ENCODE peak calls at places on chromosomes 7 and 10, in six cellular contexts. Y is IMR-90, F is lower lobe of right lung, K is astrocyte, P is kidney epithelial cell, S is uterus. L is an unnamed sample.

GRCh38 chr7:105782391-105783063 is 93.9 kb downstream of the ATXN7L1 start:
- DNase-seq in Y (peak; percentile 94), F (no peak), K (peak; percentile 89), P (peak; percentile 29), S (no peak), L (no peak)

GRCh38 chr10:124708922-124709520 is 35.2 kb downstream of the FAM53B start:
- DNase-seq in Y (no peak), F (no peak), K (no peak), P (no peak), S (no peak), L (no peak)

GRCh38 chr10:97640868-97641811 is 669 bp downstream of the PI4K2A start:
- DNase-seq in Y (peak; percentile 77), F (peak; percentile 67), K (peak; percentile 22), P (no peak), S (peak; percentile 21), L (peak; percentile 31)

GRCh38 chr7:28685660-28686417 is 272.3 kb downstream of the TRIL start:
- DNase-seq in Y (peak; percentile 99), F (peak; percentile 83), K (peak; percentile 98), P (peak; percentile 96), S (peak; percentile 99), L (peak; percentile 87)

GRCh38 chr10:14415676-14416307 is 85.1 kb upstream of the FRMD4A start:
- DNase-seq in Y (no peak), F (no peak), K (peak; percentile 50), P (no peak), S (no peak), L (no peak)

GRCh38 chr7:44486693-44487092 is 3.8 kb downstream of the NUDCD3 start:
- DNase-seq in Y (peak; percentile 49), F (no peak), K (peak; percentile 28), P (no peak), S (no peak), L (no peak)

GRCh38 chr10:1544929-1545328 is 192.4 kb downstream of the ADARB2 start:
- DNase-seq in Y (no peak), F (no peak), K (no peak), P (no peak), S (no peak), L (no peak)

GRCh38 chr10:130898381-130898780 is 413.1 kb downstream of the TCERG1L start:
- DNase-seq in Y (no peak), F (no peak), K (no peak), P (no peak), S (no peak), L (no peak)

GRCh38 chr10:17075975-17076374 is 53.6 kb downstream of the CUBN start:
- DNase-seq in Y (no peak), F (no peak), K (no peak), P (no peak), S (no peak), L (no peak)

GRCh38 chr7:43868681-43869017 is 668 bp downstream of the MRPS24 start:
- DNase-seq in Y (no peak), F (no peak), K (no peak), P (no peak), S (no peak), L (no peak)

GRCh38 chr7:42155836-42156540 is 81.0 kb downstream of the GLI3 start:
- DNase-seq in Y (peak; percentile 31), F (no peak), K (peak; percentile 33), P (no peak), S (no peak), L (no peak)

GRCh38 chr7:159205833-159206232 is 61.2 kb upstream of the VIPR2 start:
- DNase-seq in Y (no peak), F (no peak), K (no peak), P (no peak), S (no peak), L (no peak)

GRCh38 chr7:2508327-2509231 is 11.0 kb upstream of the LFNG start:
- DNase-seq in Y (peak; percentile 32), F (peak; percentile 86), K (no peak), P (no peak), S (no peak), L (peak; percentile 71)

GRCh38 chr10:104273291-104273690 is 4.3 kb downstream of the GSTO2 start:
- DNase-seq in Y (peak; percentile 62), F (no peak), K (no peak), P (no peak), S (no peak), L (no peak)

GRCh38 chr10:102646610-102647432 is 2.5 kb downstream of the TRIM8 start:
- DNase-seq in Y (peak; percentile 55), F (peak; percentile 81), K (no peak), P (no peak), S (no peak), L (peak; percentile 46)

GRCh38 chr7:101941481-101942383 is 124.3 kb downstream of the CUX1 start:
- DNase-seq in Y (peak; percentile 72), F (no peak), K (peak; percentile 78), P (peak; percentile 58), S (peak; percentile 91), L (peak; percentile 65)

GRCh38 chr10:23927926-23928325 is 281.0 kb upstream of the KIAA1217 start:
- DNase-seq in Y (no peak), F (no peak), K (no peak), P (no peak), S (no peak), L (no peak)

GRCh38 chr7:129332354-129333056 is 101.7 kb upstream of the STRIP2 start:
- DNase-seq in Y (peak; percentile 93), F (no peak), K (peak; percentile 60), P (no peak), S (no peak), L (no peak)

GRCh38 chr7:31129067-31129466 is 77.0 kb downstream of the ADCYAP1R1 start:
- DNase-seq in Y (no peak), F (no peak), K (no peak), P (no peak), S (no peak), L (no peak)

GRCh38 chr10:1242975-1243374 is 186.8 kb downstream of the WDR37 start:
- DNase-seq in Y (no peak), F (no peak), K (no peak), P (no peak), S (no peak), L (no peak)

GRCh38 chr7:121000091-121000983 is 11.8 kb downstream of the CPED1 start:
- DNase-seq in Y (peak; percentile 73), F (no peak), K (peak; percentile 45), P (no peak), S (no peak), L (no peak)

GRCh38 chr7:41007351-41007751 is 695.5 kb downstream of the INHBA start:
- DNase-seq in Y (no peak), F (no peak), K (peak; percentile 79), P (no peak), S (no peak), L (no peak)

GRCh38 chr10:25082276-25083204 is 66.1 kb downstream of the THNSL1 start:
- DNase-seq in Y (no peak), F (no peak), K (no peak), P (no peak), S (no peak), L (no peak)

GRCh38 chr7:31122649-31123058 is 70.5 kb downstream of the ADCYAP1R1 start:
- DNase-seq in Y (peak; percentile 90), F (peak; percentile 59), K (peak; percentile 69), P (peak; percentile 28), S (peak; percentile 65), L (peak; percentile 49)

GRCh38 chr10:80530251-80530650 is 7.5 kb upstream of the SH2D4B start:
- DNase-seq in Y (peak; percentile 22), F (no peak), K (no peak), P (no peak), S (no peak), L (peak; percentile 33)

GRCh38 chr7:36082910-36083309 is 70.1 kb upstream of the EEPD1 start:
- DNase-seq in Y (no peak), F (no peak), K (no peak), P (no peak), S (no peak), L (no peak)

GRCh38 chr10:94125856-94126255 is 132.1 kb downstream of the PLCE1 start:
- DNase-seq in Y (peak; percentile 94), F (no peak), K (peak; percentile 85), P (no peak), S (no peak), L (no peak)

GRCh38 chr7:24854866-24855265 is 97.6 kb upstream of the GSDME start:
- DNase-seq in Y (peak; percentile 65), F (no peak), K (peak; percentile 43), P (no peak), S (no peak), L (no peak)

GRCh38 chr10:88651131-88651541 is 13.1 kb upstream of the LIPF start:
- DNase-seq in Y (peak; percentile 94), F (no peak), K (peak; percentile 91), P (peak; percentile 26), S (no peak), L (no peak)

GRCh38 chr10:88647216-88647615 is 17.0 kb upstream of the LIPF start:
- DNase-seq in Y (no peak), F (no peak), K (no peak), P (no peak), S (no peak), L (no peak)

GRCh38 chr10:88657901-88658300 is 6.3 kb upstream of the LIPF start:
- DNase-seq in Y (peak; percentile 80), F (no peak), K (peak; percentile 67), P (peak; percentile 18), S (no peak), L (no peak)

DNA sequence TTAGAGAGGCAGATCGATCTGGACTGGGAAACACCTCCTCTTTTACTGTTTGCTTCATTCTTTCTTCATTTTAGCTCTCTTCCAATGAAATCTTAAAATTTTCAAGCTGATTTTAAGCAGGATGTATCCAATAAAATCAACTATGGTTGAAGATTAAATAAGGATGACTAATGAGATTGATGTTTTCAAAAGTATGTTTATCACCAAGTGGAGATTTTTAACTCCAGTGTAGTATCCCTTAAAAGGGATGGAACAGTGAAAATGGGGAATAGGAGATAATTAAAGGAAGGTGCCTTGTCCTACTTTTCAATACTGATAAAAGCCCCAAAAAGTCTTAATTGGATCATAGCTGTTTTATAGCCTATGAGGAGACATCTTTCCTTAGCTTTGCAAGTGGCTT is 11.6 kb upstream of the LIPF start:
- DNase-seq in Y (peak; percentile 16), F (no peak), K (peak; percentile 23), P (no peak), S (no peak), L (no peak)
- TF ChIP-seq CTCF in Y (no peak), F (no peak), K (no peak), P (no peak), S (no peak), L (no peak)

GRCh38 chr7:27641576-27642230 is 21.0 kb downstream of the HIBADH start:
- DNase-seq in Y (no peak), F (no peak), K (no peak), P (no peak), S (no peak), L (no peak)
- H3K4me3 ChIP-seq in Y (peak overlapping the region; percentile 15), F (no peak overlapping the region), K (peak overlapping the region; percentile 38), P (no peak overlapping the region), S (no peak overlapping the region), L (no peak overlapping the region)

GRCh38 chr10:48659790-48660189 is 24.9 kb upstream of the WDFY4 start:
- DNase-seq in Y (no peak), F (no peak), K (no peak), P (no peak), S (no peak), L (no peak)
- TF ChIP-seq CTCF in Y (peak; percentile 26), F (peak; percentile 12), K (peak; percentile 16), P (peak; percentile 8), S (no peak), L (no peak)

DNA sequence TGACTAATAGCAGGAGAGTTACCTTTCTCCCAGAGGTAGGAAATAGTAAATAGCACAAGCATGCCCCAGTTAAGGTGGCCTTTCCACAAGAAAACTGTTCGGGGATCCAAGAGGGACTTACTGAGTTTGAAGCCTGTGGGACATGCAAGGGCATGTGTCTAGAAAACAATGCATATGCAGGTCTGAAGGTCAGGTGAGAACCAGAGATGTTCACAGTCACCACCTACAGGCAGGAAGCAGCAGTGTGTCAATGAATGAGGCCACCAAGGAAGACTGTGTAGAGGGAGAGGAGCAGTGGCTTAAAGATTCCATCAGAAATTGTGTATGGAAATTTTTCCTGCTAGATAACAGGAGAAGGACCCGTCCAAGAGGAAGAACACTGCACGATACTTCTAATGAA is 66.0 kb downstream of the CALD1 start:
- DNase-seq in Y (no peak), F (no peak), K (no peak), P (no peak), S (no peak), L (no peak)
- H3K4me3 ChIP-seq in Y (no peak overlapping the region), F (no peak overlapping the region), K (no peak overlapping the region), P (no peak overlapping the region), S (no peak overlapping the region), L (no peak overlapping the region)

L was measured in transverse colon.